ENCODE peak calls at places on chromosomes 5 and 9, in four cellular contexts. D is fibroblast of pulmonary artery, M is psoas muscle, A is astrocyte of the spinal cord. U is an unnamed sample.

GRCh38 chr5:64165160-64165499 is 513 bp upstream of the RNF180 start:
- DNase-seq in A (no peak), D (no peak), M (no peak), U (no peak)

GRCh38 chr9:92496401-92496800 is 14.1 kb upstream of the ASPN start:
- DNase-seq in A (peak), M (no peak), D (no peak), U (no peak)

GRCh38 chr5:6182271-6182815 is 196.0 kb downstream of the MED10 start:
- DNase-seq in M (no peak), A (no peak), D (no peak), U (no peak)

GRCh38 chr5:172421-172820 is 18.9 kb upstream of the LRRC14B start:
- DNase-seq in A (no peak), D (no peak), M (no peak), U (no peak)

GRCh38 chr5:132094393-132095076 is 20.9 kb downstream of the CSF2 start:
- DNase-seq in A (peak), M (peak), D (peak), U (no peak)

GRCh38 chr5:9398227-9398626 is 147.6 kb downstream of the SEMA5A start:
- DNase-seq in D (peak), A (no peak), M (no peak), U (no peak)

GRCh38 chr5:1406681-1407640 is 38.3 kb downstream of the SLC6A3 start:
- DNase-seq in A (no peak), M (no peak), D (no peak), U (no peak)

GRCh38 chr5:177325868-177326381 is 14.2 kb upstream of the MXD3 start:
- DNase-seq in M (no peak), A (no peak), D (no peak), U (no peak)

GRCh38 chr5:39092581-39093350 is 18.6 kb upstream of the RICTOR start:
- DNase-seq in D (peak), M (no peak), A (peak), U (no peak)

GRCh38 chr5:145056805-145057204 is 778.3 kb downstream of the PRELID2 start:
- DNase-seq in A (peak), D (no peak), M (no peak), U (peak)

DNA sequence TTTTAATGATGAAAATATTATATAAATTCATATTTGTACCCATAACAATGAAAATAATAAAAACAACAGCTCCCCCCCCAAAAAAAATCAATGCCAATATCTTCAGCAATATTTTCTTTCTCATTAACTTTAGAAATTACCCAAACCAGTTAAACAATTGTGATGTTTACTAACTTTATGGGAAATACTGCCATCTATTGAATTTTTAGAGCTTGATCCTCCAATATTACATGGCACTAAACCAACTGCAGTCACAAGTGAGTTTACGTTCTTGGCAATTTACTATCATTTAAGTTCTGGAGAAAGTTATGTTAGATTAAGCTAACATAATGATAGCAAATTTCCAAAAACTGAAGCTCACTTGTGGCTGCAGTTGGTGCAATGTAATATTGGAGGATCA is 379.6 kb downstream of the CDH18 start:
- DNase-seq in A (peak), D (peak), M (no peak), U (no peak)
- TF ChIP-seq CTCF in A (peak), D (peak), M (no peak), U (no peak)

DNA sequence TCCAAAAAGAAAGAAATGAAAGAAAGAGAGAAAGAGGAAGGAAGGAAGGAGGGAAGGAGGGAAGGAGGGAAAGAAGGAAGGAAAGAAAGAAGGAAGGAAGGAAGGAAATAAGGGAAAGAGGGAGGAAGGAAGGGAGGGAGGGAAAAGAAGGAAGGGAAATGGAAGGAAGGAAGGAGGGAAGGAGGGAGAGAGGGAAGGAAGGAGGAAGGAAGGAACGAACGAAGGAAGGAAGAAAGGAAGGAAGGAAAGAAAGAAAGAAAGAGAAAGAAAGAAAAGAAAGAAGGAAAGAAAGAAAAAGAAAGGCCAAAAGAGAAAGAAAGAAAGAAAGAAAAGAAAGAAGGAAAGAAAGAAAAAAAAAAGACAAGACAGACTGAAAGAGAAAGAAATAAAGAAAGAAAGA is 263.9 kb upstream of the ATP10B start:
- DNase-seq in M (no peak), D (no peak), A (no peak), U (no peak)
- H3K4me3 ChIP-seq in M (no peak), D (no peak), A (no peak), U (no peak)

DNA sequence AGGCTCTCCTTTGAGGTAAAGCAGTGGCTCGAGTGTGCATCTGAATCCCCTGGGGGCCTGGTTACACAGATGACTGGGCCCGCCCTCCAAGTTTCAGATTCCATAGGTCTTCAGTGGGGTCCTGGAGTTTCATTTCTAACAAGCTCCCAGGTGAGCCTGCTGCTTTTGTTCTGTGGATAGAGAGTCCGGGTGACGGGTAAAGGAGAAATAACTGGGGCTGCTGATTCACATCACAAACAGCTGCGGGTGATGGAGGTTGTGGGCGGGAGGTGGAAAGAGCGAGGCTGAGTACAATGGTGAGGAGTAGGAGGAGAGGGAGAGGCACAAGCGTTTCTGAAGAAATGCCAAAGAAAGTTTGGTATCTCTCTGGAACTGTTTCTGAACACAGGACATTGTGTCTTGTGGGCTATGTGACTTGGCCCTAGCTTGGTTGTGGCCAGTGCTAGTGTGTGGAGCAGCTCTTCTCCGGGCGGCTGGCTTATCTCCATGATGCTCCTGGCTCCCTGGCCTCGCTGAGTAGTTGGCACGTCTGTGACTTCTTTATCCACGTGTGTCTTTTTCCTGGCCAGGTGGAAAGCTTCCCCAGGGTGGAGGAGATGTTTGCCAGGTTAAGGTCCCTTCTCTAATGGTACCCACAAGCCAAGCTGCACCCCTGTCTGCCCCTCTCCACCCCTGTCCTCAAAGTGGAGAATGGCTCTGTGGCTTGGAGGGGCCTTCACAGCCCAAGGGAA is 61.7 kb downstream of the HSPA4 start:
- DNase-seq in A (peak), D (peak), M (no peak), U (peak)
- TF ChIP-seq CTCF in A (no peak), D (no peak), M (no peak), U (no peak)

DNA sequence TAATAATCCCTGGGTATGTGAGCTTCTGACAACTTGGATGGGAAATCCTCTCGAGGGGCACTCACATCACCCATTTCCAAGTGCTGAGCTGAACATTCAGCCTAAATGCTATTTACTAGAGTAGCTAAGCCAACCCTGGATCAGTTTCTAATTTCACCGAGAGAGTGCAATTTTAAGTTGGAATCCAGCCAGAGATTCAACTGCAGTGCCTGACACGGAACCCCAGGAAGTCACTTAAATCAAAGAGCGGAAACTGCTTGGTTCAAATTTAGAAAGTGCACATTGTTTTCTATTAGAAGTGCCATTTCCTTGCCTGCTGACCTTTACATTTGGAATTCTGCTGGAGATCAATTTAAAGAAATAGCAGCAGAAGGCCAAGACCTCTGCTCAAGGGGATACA is 8.8 kb downstream of the SPRY4 start:
- DNase-seq in A (peak), D (peak), M (no peak), U (peak)
- H3K4me3 ChIP-seq in A (no peak), D (no peak), M (no peak), U (no peak)

GRCh38 chr5:54774281-54775171 is 210.9 kb downstream of the ESM1 start:
- DNase-seq in D (peak), M (peak), A (no peak), U (no peak)

GRCh38 chr5:54778783-54779182 is 206.6 kb downstream of the ESM1 start:
- DNase-seq in A (no peak), M (no peak), D (no peak), U (no peak)
- TF ChIP-seq CTCF in A (no peak), M (no peak), D (no peak), U (no peak)

U was measured in GM12865.